ENCODE peak calls at places on chromosomes 5 and 9, in eight cellular contexts. H, Y, Q, S, C, B, M and X are unnamed samples.

GRCh38 chr5:173480896-173481295 is 135.6 kb downstream of the BOD1 start:
- DNase-seq in H (no peak), Y (no peak), Q (no peak), S (no peak), C (no peak), B (no peak), M (no peak), X (no peak)

GRCh38 chr9:132516301-132516700 is 66.1 kb upstream of the BARHL1 start:
- DNase-seq in H (no peak), Y (no peak), Q (no peak), S (no peak), C (no peak), B (peak), M (no peak), X (no peak)

GRCh38 chr5:141392429-141393198 is at the start of gene PCDHGA8:
- DNase-seq in H (no peak), Y (no peak), Q (no peak), S (no peak), C (no peak), B (no peak), M (no peak), X (peak)

GRCh38 chr9:15182003-15182695 is 124.9 kb downstream of the TTC39B start:
- DNase-seq in H (no peak), Y (no peak), Q (no peak), S (no peak), C (no peak), B (no peak), M (no peak), X (no peak)

GRCh38 chr5:126195410-126196100 is 227.7 kb upstream of the GRAMD2B start:
- DNase-seq in H (no peak), Y (no peak), Q (no peak), S (peak), C (no peak), B (no peak), M (no peak), X (no peak)

GRCh38 chr9:38047301-38048251 is 21.5 kb downstream of the SHB start:
- DNase-seq in H (peak), Y (peak), Q (no peak), S (peak), C (peak), B (peak), M (no peak), X (no peak)

GRCh38 chr5:1029270-1029944 is 20.8 kb downstream of the NKD2 start:
- DNase-seq in H (no peak), Y (no peak), Q (no peak), S (no peak), C (no peak), B (no peak), M (no peak), X (no peak)

GRCh38 chr9:5586391-5586802 is 42.5 kb upstream of the RIC1 start:
- DNase-seq in H (no peak), Y (no peak), Q (no peak), S (no peak), C (no peak), B (no peak), M (peak), X (no peak)